ENCODE peak calls at places on chromosomes 7 and 10, in four cellular contexts. A is Calu3, X is lower leg skin, H is HS-27A. L is an unnamed sample.

GRCh38 chr7:8035647-8036518 is 67.3 kb downstream of the GLCCI1 start:
- DNase-seq in A (no peak), X (no peak), H (no peak), L (no peak)

GRCh38 chr10:118799779-118800178 is 45.0 kb upstream of the CACUL1 start:
- DNase-seq in A (no peak), X (no peak), H (no peak), L (no peak)

GRCh38 chr10:63264852-63265617 is 131.9 kb downstream of the NRBF2 start:
- DNase-seq in A (peak; percentile 38), X (no peak), H (no peak), L (no peak)

GRCh38 chr10:58755688-58756087 is 243.0 kb downstream of the BICC1 start:
- DNase-seq in A (peak; percentile 49), X (peak; percentile 59), H (no peak), L (no peak)

GRCh38 chr10:6406220-6407033 is 173.6 kb downstream of the PRKCQ start:
- DNase-seq in A (peak; percentile 52), X (no peak), H (no peak), L (no peak)

GRCh38 chr7:28144266-28144665 is 36.3 kb downstream of the JAZF1 start:
- DNase-seq in A (peak; percentile 15), X (no peak), H (no peak), L (no peak)

GRCh38 chr10:119191881-119192280 is 13.3 kb upstream of the PRDX3 start:
- DNase-seq in A (no peak), X (no peak), H (no peak), L (no peak)

GRCh38 chr7:26598867-26599266 is 265.5 kb downstream of the SKAP2 start:
- DNase-seq in A (no peak), X (no peak), H (no peak), L (no peak)

GRCh38 chr10:20406607-20407188 is 490.4 kb downstream of the NEBL start:
- DNase-seq in A (no peak), X (no peak), H (no peak), L (peak; percentile 45)

GRCh38 chr10:126243306-126243705 is 145.0 kb downstream of the ADAM12 start:
- DNase-seq in A (no peak), X (no peak), H (no peak), L (no peak)

GRCh38 chr10:18145652-18146051 is 5.4 kb downstream of the CACNB2 start:
- DNase-seq in A (no peak), X (no peak), H (no peak), L (no peak)

GRCh38 chr10:78356291-78356915 is 322.7 kb downstream of the RPS24 start:
- DNase-seq in A (no peak), X (no peak), H (no peak), L (no peak)

GRCh38 chr7:51127618-51127904 is 189.0 kb downstream of the COBL start:
- DNase-seq in A (no peak), X (no peak), H (no peak), L (no peak)

GRCh38 chr7:121002-121401 is 71.4 kb upstream of the FAM20C start:
- DNase-seq in A (no peak), X (no peak), H (no peak), L (no peak)

GRCh38 chr10:43978091-43978490 is 329.4 kb upstream of the ZNF32 start:
- DNase-seq in A (no peak), X (no peak), H (no peak), L (no peak)

GRCh38 chr7:73742338-73742752 is 3.7 kb upstream of the ABHD11 start:
- DNase-seq in A (peak; percentile 62), X (no peak), H (no peak), L (peak; percentile 70)

GRCh38 chr7:90749774-90750173 is 153.7 kb downstream of the CDK14 start:
- DNase-seq in A (no peak), X (no peak), H (no peak), L (no peak)

GRCh38 chr7:31633894-31634494 is 53.0 kb upstream of the PPP1R17 start:
- DNase-seq in A (peak; percentile 83), X (no peak), H (no peak), L (peak; percentile 44)